ENCODE peak calls at places on chromosome 4, in ten cellular contexts. I is epithelial cell of esophagus, D is uterus, M is GM20000, O is esophagus muscularis mucosa, N is lower leg skin, R is cardiac fibroblast, S is adrenal gland, C is Calu3, L is PC-3. T is an unnamed sample.

GRCh38 chr4:185950891-185951290 is 118.1 kb upstream of the TLR3 start:
- DNase-seq in N (no peak), S (no peak), L (no peak), D (no peak), O (no peak), R (peak; percentile 87), I (peak; percentile 35), M (no peak), C (no peak), T (no peak)

GRCh38 chr4:81409836-81410235 is 61.9 kb downstream of the RASGEF1B start:
- DNase-seq in M (no peak), I (no peak), O (no peak), S (no peak), C (no peak), N (no peak), L (no peak), R (no peak), D (no peak), T (no peak)

GRCh38 chr4:182788197-182788596 is 129.0 kb downstream of the DCTD start:
- DNase-seq in L (no peak), O (no peak), I (no peak), R (no peak), N (no peak), S (no peak), M (no peak), D (no peak), C (no peak), T (no peak)

GRCh38 chr4:48877827-48878535 is 28.6 kb downstream of the OCIAD2 start:
- DNase-seq in I (peak; percentile 93), D (no peak), M (no peak), S (no peak), R (no peak), O (no peak), N (no peak), C (no peak), L (peak; percentile 14), T (no peak)

GRCh38 chr4:102334624-102335023 is 10.7 kb downstream of the SLC39A8 start:
- DNase-seq in I (peak; percentile 17), N (no peak), O (no peak), S (no peak), C (no peak), R (peak; percentile 19), L (peak; percentile 5), D (no peak), M (no peak), T (no peak)

GRCh38 chr4:29046166-29046565 is 1674.0 kb upstream of the PCDH7 start:
- DNase-seq in C (no peak), M (no peak), O (no peak), L (no peak), S (no peak), N (no peak), D (no peak), I (no peak), R (peak; percentile 68), T (no peak)

GRCh38 chr4:98794565-98795205 is 134.2 kb downstream of the EIF4E start:
- DNase-seq in O (no peak), I (peak; percentile 99), D (no peak), R (peak; percentile 49), L (peak; percentile 51), M (no peak), C (no peak), N (no peak), S (no peak), T (no peak)

GRCh38 chr4:55866973-55867574 is 13.6 kb downstream of the EXOC1 start:
- DNase-seq in R (peak; percentile 81), S (peak; percentile 18), O (no peak), I (peak; percentile 73), C (peak; percentile 9), N (peak; percentile 28), M (peak; percentile 31), L (peak; percentile 79), D (no peak), T (no peak)

GRCh38 chr4:95304898-95305297 is 243.9 kb downstream of the UNC5C start:
- DNase-seq in C (peak; percentile 6), D (no peak), S (no peak), L (peak; percentile 94), R (peak; percentile 66), M (no peak), O (no peak), I (peak; percentile 56), N (no peak), T (no peak)

GRCh38 chr4:155208258-155209054 is at the start of gene NPY2R:
- DNase-seq in C (no peak), S (no peak), R (no peak), L (peak; percentile 7), D (no peak), N (no peak), I (no peak), O (no peak), M (no peak), T (no peak)

GRCh38 chr4:183349673-183350072 is 27.4 kb upstream of the CLDN24 start:
- DNase-seq in D (no peak), M (no peak), C (no peak), R (peak; percentile 55), L (peak; percentile 58), O (no peak), S (peak; percentile 11), N (no peak), I (peak; percentile 90), T (no peak)

GRCh38 chr4:115272185-115272584 is 158.8 kb upstream of the NDST4 start:
- DNase-seq in S (no peak), L (no peak), D (no peak), O (no peak), M (no peak), I (no peak), R (no peak), N (no peak), C (no peak), T (no peak)

GRCh38 chr4:2673157-2673556 is 83.0 kb downstream of the TNIP2 start:
- DNase-seq in S (no peak), N (no peak), D (no peak), L (peak; percentile 2), M (no peak), R (no peak), I (no peak), C (no peak), O (no peak), T (no peak)

GRCh38 chr4:110046588-110047049 is 133.9 kb downstream of the EGF start:
- DNase-seq in M (no peak), C (no peak), L (peak; percentile 48), N (no peak), I (peak; percentile 29), D (no peak), R (no peak), O (peak; percentile 68), S (no peak), T (no peak)

DNA sequence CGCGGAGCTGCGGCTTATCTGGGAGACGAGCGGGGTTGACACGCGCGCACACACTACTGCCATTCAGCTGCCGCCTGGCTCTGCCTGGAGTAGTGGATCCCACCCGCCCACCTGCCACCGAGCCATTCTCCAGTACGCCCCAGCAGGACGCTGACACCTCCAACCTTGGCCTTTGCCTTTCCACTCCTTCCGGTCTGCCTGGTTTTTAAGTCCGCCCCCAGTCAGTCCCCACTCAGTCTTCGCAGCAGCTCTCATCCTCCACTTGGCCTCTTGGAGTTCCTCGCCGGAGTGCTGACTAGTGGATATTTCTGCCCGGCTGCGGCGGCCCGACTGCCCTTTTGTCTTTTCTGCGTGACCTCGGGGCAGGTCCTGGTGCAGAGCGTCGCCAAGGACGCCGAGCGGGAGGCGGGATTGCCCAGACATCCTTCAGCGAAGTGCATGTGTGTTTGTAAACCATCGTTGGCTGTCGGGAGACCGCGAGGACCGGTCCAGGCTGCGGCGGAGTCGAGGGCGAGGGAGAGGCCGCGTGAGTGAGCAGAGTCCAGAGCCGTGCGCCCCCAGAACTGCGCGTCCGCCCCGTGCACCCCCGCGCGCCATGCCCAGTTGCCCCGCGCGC is 1.1 kb downstream of the SLIT2 start:
- DNase-seq in R (peak; percentile 60), N (peak; percentile 21), D (peak; percentile 38), M (peak; percentile 27), S (peak; percentile 71), I (peak; percentile 23), C (no peak), L (peak; percentile 30), O (no peak), T (peak; percentile 22)
- TF ChIP-seq CTCF in R (no peak), N (no peak), D (no peak), M (no peak), S (no peak), I (no peak), C (no peak), L (no peak), O (no peak), T (no peak)

GRCh38 chr4:25564836-25565235 is 90.8 kb upstream of the SLC34A2 start:
- DNase-seq in C (no peak), L (no peak), O (no peak), S (no peak), R (no peak), D (no peak), I (no peak), N (no peak), M (no peak), T (no peak)
- TF ChIP-seq CTCF in C (no peak), L (no peak), O (no peak), S (no peak), R (no peak), D (no peak), I (no peak), N (no peak), M (no peak), T (no peak)

DNA sequence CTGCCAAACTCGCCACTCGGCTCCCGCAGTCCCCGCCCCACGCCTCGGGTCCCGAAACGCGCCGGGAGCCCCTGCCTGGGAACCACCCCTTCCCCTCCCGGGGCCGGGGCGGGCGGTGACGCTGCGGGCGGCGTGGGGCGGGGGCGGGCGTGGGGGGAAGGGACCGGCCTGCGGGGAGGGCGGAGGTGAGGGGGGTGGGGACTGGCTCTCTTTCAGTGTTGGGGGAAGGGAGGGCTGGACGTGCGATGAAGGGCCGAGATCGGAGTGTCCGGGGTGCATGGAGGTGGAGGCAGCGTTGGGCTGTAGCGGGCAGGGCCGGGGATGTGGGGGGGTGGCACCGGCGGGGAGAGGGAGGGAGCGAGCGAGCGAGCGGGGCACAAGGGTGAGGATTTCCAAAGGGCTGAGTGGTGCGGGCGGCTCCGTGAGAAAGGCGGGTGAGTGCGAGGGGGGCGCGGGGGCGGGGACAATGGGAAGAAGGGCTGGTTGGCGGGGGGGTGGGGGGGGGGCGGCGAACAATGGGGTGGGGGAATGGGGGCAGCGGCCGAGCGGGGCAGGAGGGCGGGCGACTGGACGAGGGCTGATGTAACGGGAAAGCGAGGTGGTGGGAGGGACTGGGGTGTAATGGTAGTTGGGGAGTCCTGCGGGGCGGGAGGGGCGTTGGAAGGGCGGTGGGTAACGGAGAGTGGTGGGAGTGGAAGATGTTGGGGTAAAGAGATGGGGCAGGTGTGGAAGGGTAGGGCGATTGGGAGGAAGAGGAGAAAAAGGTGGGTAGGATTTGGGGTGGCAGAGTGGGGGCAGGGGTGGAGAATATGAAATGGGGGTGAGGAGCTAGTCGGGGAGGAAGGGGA is 580 bp downstream of the DCUN1D4 start:
- DNase-seq in S (peak; percentile 85), D (peak; percentile 80), C (peak; percentile 39), L (peak; percentile 57), I (peak; percentile 68), M (peak; percentile 84), O (peak; percentile 94), R (peak; percentile 70), N (peak; percentile 53), T (peak; percentile 65)
- TF ChIP-seq CTCF in S (no peak), D (no peak), C (no peak), L (no peak), I (no peak), M (no peak), O (no peak), R (no peak), N (no peak), T (no peak)

DNA sequence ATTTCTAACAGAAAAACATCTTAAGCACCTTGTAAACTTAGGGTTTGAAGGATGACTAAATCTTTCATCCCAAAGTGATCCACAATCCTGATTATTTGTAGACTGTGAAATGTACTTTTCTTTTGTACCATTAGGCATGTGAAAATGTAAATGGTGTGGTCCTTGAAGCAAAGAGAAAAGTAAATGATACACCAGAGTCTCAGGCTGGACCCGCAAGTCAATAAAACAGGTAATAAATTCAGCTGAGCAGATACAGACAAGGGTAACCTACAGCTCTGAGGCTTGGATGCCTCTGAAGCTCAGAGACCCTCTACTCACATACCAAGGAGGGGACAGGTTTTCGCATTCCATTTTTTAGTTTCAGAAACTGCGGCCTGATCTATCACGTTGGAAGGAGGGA is 2.8 kb upstream of the LAP3 start:
- DNase-seq in C (no peak), R (no peak), N (no peak), O (no peak), M (no peak), L (no peak), D (no peak), S (no peak), I (no peak), T (no peak)
- TF ChIP-seq CTCF in C (no peak), R (no peak), N (no peak), O (no peak), M (no peak), L (no peak), D (no peak), S (no peak), I (no peak), T (no peak)

T was measured in mesothelial cell of epicardium.